ENCODE peak calls at places on chromosome 16, in nine cellular contexts. A is AG04450, Q is A549, H is esophagus squamous epithelium, V is osteocyte, W is AG09319, G is fibroblast of the aortic adventitia, N is NB4, O is glutamatergic neuron. L is an unnamed sample.

GRCh38 chr16:87963400-87963799 is 12.2 kb downstream of the BANP start:
- DNase-seq in V (no peak), O (no peak), G (peak), Q (no peak), A (no peak), N (no peak), W (no peak), H (no peak), L (no peak)

GRCh38 chr16:81765111-81765919 is 13.8 kb upstream of the PLCG2 start:
- DNase-seq in Q (no peak), A (no peak), W (no peak), G (no peak), H (no peak), O (no peak), N (no peak), V (peak), L (no peak)

GRCh38 chr16:70438325-70438982 is 446 bp downstream of the ST3GAL2 start:
- DNase-seq in O (peak), H (no peak), Q (no peak), V (no peak), A (no peak), N (peak), G (no peak), W (no peak), L (no peak)

GRCh38 chr16:14358697-14359305 is 271.3 kb downstream of the PARN start:
- DNase-seq in W (no peak), V (no peak), A (no peak), G (no peak), H (no peak), Q (no peak), N (no peak), O (no peak), L (no peak)

GRCh38 chr16:76487411-76488064 is 210.3 kb downstream of the CNTNAP4 start:
- DNase-seq in G (no peak), O (no peak), N (no peak), A (no peak), W (no peak), H (no peak), Q (no peak), V (no peak), L (no peak)

GRCh38 chr16:3099395-3099731 is 269 bp upstream of the ZSCAN10 start:
- DNase-seq in H (no peak), Q (no peak), V (no peak), A (no peak), O (no peak), N (no peak), W (no peak), G (no peak), L (no peak)

GRCh38 chr16:49635009-49635350 is 220.9 kb downstream of the ZNF423 start:
- DNase-seq in N (no peak), H (no peak), W (no peak), A (no peak), O (no peak), Q (no peak), G (no peak), V (peak), L (no peak)

GRCh38 chr16:50326835-50327465 is 41.8 kb downstream of the BRD7 start:
- DNase-seq in V (no peak), W (no peak), O (peak), A (no peak), H (no peak), N (peak), G (peak), Q (no peak), L (no peak)

GRCh38 chr16:27383511-27384243 is 18.3 kb upstream of the IL21R start:
- DNase-seq in O (no peak), Q (no peak), G (no peak), A (no peak), H (no peak), N (peak), V (no peak), W (no peak), L (no peak)

GRCh38 chr16:81866820-81867440 is 87.8 kb downstream of the PLCG2 start:
- DNase-seq in Q (no peak), G (no peak), A (no peak), W (no peak), N (no peak), H (no peak), O (no peak), V (no peak), L (no peak)

GRCh38 chr16:14658063-14658462 is 25.3 kb downstream of the BFAR start:
- DNase-seq in V (no peak), G (no peak), Q (no peak), W (no peak), N (peak), H (no peak), O (no peak), A (no peak), L (no peak)

GRCh38 chr16:62475573-62475972 is 439.3 kb upstream of the CDH8 start:
- DNase-seq in V (no peak), N (no peak), O (no peak), Q (no peak), A (no peak), H (no peak), W (no peak), G (no peak), L (no peak)

GRCh38 chr16:30903596-30903995 is 7.2 kb downstream of the CTF1 start:
- DNase-seq in V (no peak), Q (no peak), N (peak), W (no peak), O (no peak), A (no peak), H (no peak), G (peak), L (no peak)

GRCh38 chr16:25691519-25692091 is at the start of gene HS3ST4:
- DNase-seq in N (no peak), H (no peak), W (no peak), V (no peak), G (no peak), O (peak), A (no peak), Q (no peak), L (peak)

GRCh38 chr16:24834459-24835335 is 11.1 kb upstream of the SLC5A11 start:
- DNase-seq in H (no peak), O (no peak), V (no peak), G (peak), Q (peak), N (peak), A (no peak), W (no peak), L (no peak)

GRCh38 chr16:77834600-77834963 is 46.2 kb downstream of the VAT1L start:
- DNase-seq in N (no peak), W (no peak), G (peak), O (no peak), A (peak), H (no peak), V (no peak), Q (no peak), L (no peak)

GRCh38 chr16:65634833-65635232 is 513.0 kb upstream of the CDH11 start:
- DNase-seq in H (no peak), V (no peak), N (no peak), O (no peak), A (no peak), Q (no peak), W (no peak), G (no peak), L (no peak)

GRCh38 chr16:24359490-24359889 is 103.4 kb downstream of the CACNG3 start:
- DNase-seq in Q (no peak), A (no peak), G (no peak), N (no peak), W (no peak), O (no peak), H (no peak), V (no peak), L (no peak)

GRCh38 chr16:3816326-3816725 is 64.2 kb downstream of the CREBBP start:
- DNase-seq in Q (no peak), H (no peak), A (no peak), N (no peak), V (no peak), W (no peak), G (no peak), O (no peak), L (no peak)

GRCh38 chr16:12500771-12501170 is 302.9 kb downstream of the CPPED1 start:
- DNase-seq in V (no peak), H (no peak), A (no peak), Q (no peak), N (peak), G (no peak), O (no peak), W (no peak), L (no peak)

GRCh38 chr16:69799601-69800000 is 37.5 kb downstream of the WWP2 start:
- DNase-seq in A (no peak), W (no peak), Q (no peak), G (no peak), N (no peak), H (no peak), V (no peak), O (no peak), L (no peak)

GRCh38 chr16:57276596-57276995 is 7.9 kb downstream of the PLLP start:
- DNase-seq in N (peak), W (no peak), V (no peak), G (peak), A (no peak), Q (no peak), H (no peak), O (no peak), L (no peak)

GRCh38 chr16:30786115-30786935 is 680 bp downstream of the ZNF629 start:
- DNase-seq in V (no peak), H (no peak), W (no peak), G (peak), A (no peak), O (peak), Q (peak), N (peak), L (peak)

GRCh38 chr16:48014349-48015135 is 141.3 kb downstream of the ABCC12 start:
- DNase-seq in N (peak), H (no peak), W (no peak), V (peak), Q (peak), A (peak), O (no peak), G (peak), L (peak)

GRCh38 chr16:79483336-79483735 is 117.2 kb downstream of the MAF start:
- DNase-seq in Q (no peak), W (no peak), N (no peak), A (no peak), V (no peak), O (no peak), H (no peak), G (no peak), L (no peak)

GRCh38 chr16:72061564-72061963 is 1.5 kb upstream of the HPR start:
- DNase-seq in N (no peak), G (no peak), V (no peak), W (no peak), Q (no peak), O (no peak), A (no peak), H (no peak), L (no peak)

GRCh38 chr16:59356709-59357108 is 622.6 kb upstream of the GOT2 start:
- DNase-seq in Q (no peak), G (no peak), O (no peak), A (no peak), N (no peak), H (no peak), W (no peak), V (no peak), L (no peak)

GRCh38 chr16:88731699-88732098 is 25.4 kb downstream of the CTU2 start:
- DNase-seq in V (no peak), H (peak), A (no peak), O (peak), W (no peak), Q (peak), N (no peak), G (no peak), L (no peak)

GRCh38 chr16:69194488-69194887 is 7.5 kb downstream of the SNTB2 start:
- DNase-seq in A (no peak), W (no peak), Q (no peak), V (no peak), G (peak), O (no peak), H (no peak), N (no peak), L (no peak)

GRCh38 chr16:56673916-56674315 is 4.3 kb downstream of the MT1H start:
- DNase-seq in G (peak), O (peak), W (no peak), N (no peak), A (no peak), Q (no peak), V (no peak), H (no peak), L (peak)

GRCh38 chr16:28494141-28494851 is at the start of gene APOBR:
- DNase-seq in Q (no peak), V (no peak), G (no peak), N (peak), W (no peak), A (no peak), O (no peak), H (peak), L (no peak)

GRCh38 chr16:67019171-67019570 is 9.8 kb upstream of the CBFB start:
- DNase-seq in H (no peak), O (no peak), Q (no peak), W (no peak), V (no peak), N (no peak), G (no peak), A (no peak), L (no peak)

GRCh38 chr16:9965079-9965478 is 217.1 kb downstream of the GRIN2A start:
- DNase-seq in V (no peak), A (no peak), N (no peak), Q (no peak), O (no peak), G (no peak), W (no peak), H (no peak), L (no peak)

GRCh38 chr16:81243927-81244326 is 5.4 kb downstream of the BCO1 start:
- DNase-seq in H (no peak), G (no peak), Q (no peak), V (no peak), A (no peak), O (no peak), W (no peak), N (no peak), L (no peak)

GRCh38 chr16:15494231-15494630 is 59.8 kb downstream of the BMERB1 start:
- DNase-seq in W (no peak), V (no peak), O (no peak), G (peak), Q (no peak), N (no peak), H (no peak), A (no peak), L (no peak)

DNA sequence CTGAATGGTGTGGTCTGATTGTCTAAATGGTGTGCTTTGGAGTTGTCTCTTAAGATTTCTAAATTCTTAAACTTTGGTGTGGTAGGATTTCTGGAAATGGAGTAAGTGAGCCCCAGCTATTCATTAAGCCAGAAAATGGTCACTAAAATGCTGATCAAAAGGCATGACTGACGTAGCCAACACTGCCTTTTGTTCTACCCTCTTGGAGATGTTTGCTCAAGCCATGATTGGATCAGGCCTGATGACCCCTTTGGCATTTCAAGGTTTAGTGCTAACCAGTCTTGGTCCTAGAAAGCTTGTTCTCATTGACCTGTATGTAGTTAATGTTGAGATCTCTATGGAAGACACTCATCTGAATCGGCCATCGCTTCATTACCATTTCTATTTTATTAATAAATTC is 68.0 kb downstream of the KNOP1 start:
- DNase-seq in N (no peak), Q (no peak), A (no peak), O (no peak), G (no peak), W (no peak), H (no peak), V (no peak), L (no peak)
- TF ChIP-seq CTCF in N (no peak), Q (no peak), A (no peak), O (no peak), G (no peak), W (no peak), H (no peak), V (no peak), L (no peak)

GRCh38 chr16:20624882-20625807 is 49.0 kb upstream of the ACSM2B start:
- DNase-seq in Q (no peak), N (no peak), H (no peak), V (peak), O (no peak), G (no peak), A (no peak), W (no peak), L (no peak)

GRCh38 chr16:20624205-20624604 is 48.0 kb upstream of the ACSM2B start:
- DNase-seq in G (no peak), W (no peak), N (no peak), A (no peak), H (no peak), O (no peak), Q (no peak), V (no peak), L (no peak)

GRCh38 chr16:20626971-20627370 is 50.8 kb upstream of the ACSM2B start:
- DNase-seq in G (no peak), A (no peak), V (no peak), W (no peak), N (no peak), O (no peak), H (no peak), Q (no peak), L (no peak)

GRCh38 chr16:20622498-20622870 is 46.3 kb upstream of the ACSM2B start:
- DNase-seq in A (no peak), G (no peak), O (no peak), W (no peak), Q (no peak), V (no peak), H (no peak), N (no peak), L (no peak)

DNA sequence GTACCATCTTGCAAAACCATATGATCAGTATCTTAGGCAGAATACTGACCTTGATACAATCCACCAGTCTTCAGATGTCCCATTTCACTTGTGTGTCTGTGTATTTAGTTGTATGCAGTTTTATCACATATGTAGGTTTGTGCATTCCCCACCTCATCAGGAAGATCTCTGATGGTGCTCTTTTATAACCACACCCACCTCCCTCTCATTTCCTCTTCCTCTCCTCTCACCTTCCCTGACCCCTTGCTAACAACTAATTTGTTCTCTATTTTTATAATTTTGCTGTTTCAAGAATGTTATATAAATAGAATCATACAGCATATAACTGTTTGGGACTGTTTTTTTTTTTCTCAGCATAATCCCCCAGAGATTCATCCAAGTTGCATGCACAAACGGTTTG is 52.0 kb upstream of the ACSM2B start:
- DNase-seq in W (no peak), G (no peak), H (no peak), V (no peak), Q (no peak), A (no peak), O (no peak), N (no peak), L (no peak)
- TF ChIP-seq CTCF in W (no peak), G (no peak), H (no peak), V (no peak), Q (no peak), A (no peak), O (no peak), N (no peak), L (no peak)

GRCh38 chr16:813916-814412 is 13.4 kb upstream of the GNG13 start:
- DNase-seq in Q (no peak), H (no peak), A (no peak), V (no peak), N (no peak), O (no peak), G (no peak), W (no peak), L (no peak)

GRCh38 chr16:815861-816260 is 15.3 kb upstream of the GNG13 start:
- DNase-seq in G (no peak), V (no peak), H (no peak), W (no peak), N (no peak), A (no peak), O (no peak), Q (no peak), L (no peak)

GRCh38 chr16:817001-817906 is 16.7 kb upstream of the GNG13 start:
- DNase-seq in N (no peak), G (no peak), O (no peak), W (no peak), A (no peak), H (no peak), Q (no peak), V (no peak), L (no peak)

GRCh38 chr16:814974-815373 is 14.4 kb upstream of the GNG13 start:
- DNase-seq in W (no peak), N (no peak), A (peak), G (peak), H (no peak), V (no peak), Q (no peak), O (no peak), L (no peak)

GRCh38 chr16:813204-813915 is 12.8 kb upstream of the GNG13 start:
- DNase-seq in G (peak), O (peak), A (no peak), N (no peak), Q (peak), W (no peak), V (no peak), H (no peak), L (peak)
- TF ChIP-seq CTCF in G (peak), O (peak), A (peak), N (peak), Q (peak), W (peak), V (peak), H (peak), L (peak)

DNA sequence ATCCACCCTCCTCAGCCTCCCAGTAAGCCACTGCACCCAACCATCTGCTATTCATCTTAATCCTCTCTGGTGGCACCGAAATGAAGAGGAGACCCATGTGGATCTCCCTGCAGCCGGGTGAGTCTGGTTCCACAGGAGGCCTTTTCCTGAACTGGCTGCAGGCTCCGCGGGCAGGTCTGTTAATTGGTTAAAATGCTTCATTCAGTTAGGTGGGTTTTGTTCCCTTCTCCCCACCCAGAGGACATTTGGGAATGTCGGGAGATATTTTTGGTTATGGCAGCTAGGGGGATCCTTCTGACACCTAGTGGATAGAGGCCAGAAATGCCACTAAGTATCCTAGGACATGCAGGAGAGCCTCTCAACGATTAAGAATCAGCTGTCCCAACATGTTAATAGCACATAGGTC is 16.7 kb downstream of the C16orf54 start:
- DNase-seq in G (peak), A (peak), Q (peak), V (no peak), H (no peak), N (peak), W (no peak), O (no peak), L (peak)
- TF ChIP-seq CTCF in G (peak), A (peak), Q (peak), V (peak), H (peak), N (peak), W (peak), O (peak), L (peak)

DNA sequence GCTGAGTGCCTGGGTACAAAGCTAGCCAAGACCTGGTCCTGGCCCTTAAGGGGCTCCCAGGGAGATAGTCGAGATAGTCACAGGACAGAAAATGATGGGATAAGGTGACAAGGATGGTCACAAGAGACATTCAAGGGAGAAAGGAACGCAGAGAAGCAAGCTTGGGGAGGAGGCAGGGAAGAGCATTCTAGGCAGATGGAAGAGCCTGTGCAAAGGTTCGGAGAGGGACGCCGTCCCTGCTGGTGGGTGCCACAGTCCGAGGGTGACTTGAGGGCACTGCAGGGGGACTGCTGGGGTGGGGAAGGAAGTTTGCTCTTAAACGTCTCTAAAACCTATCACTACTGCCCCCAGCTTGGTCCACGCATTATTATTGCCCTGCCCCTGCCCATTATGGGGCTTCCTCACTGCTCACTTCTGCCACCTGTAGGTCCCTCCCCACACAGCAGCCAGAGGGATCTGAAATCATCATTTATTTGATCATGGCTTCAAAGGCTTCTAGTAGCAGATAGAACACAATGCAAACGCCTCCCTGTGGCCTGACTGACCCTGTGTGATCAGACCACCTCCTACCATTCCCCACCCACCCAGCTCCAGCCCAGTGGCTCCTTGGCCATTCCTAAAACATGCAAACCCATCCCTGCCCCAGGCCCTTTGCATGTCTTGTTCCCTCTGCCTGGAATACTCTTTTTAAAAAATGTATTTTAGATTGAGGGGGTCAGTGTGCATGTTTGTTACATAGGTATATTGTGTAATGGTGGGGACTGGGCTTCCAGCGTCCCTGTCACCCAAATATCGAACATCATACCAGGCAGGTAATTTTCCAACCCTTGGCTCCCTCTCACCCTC is 60.3 kb downstream of the RMI2 start:
- DNase-seq in G (no peak), O (peak), V (no peak), H (no peak), Q (peak), W (no peak), N (peak), A (no peak), L (peak)
- TF ChIP-seq CTCF in G (peak), O (peak), V (peak), H (peak), Q (peak), W (peak), N (peak), A (peak), L (peak)

GRCh38 chr16:20676867-20677266 is 20.6 kb downstream of the ACSM1 start:
- DNase-seq in A (no peak), V (no peak), G (no peak), O (no peak), Q (no peak), W (no peak), H (no peak), N (no peak), L (no peak)
- TF ChIP-seq CTCF in A (no peak), V (no peak), G (no peak), O (peak), Q (no peak), W (no peak), H (no peak), N (no peak), L (no peak)

L was measured in nephron progenitor cell.